ENCODE peak calls at places on chromosomes 3 and 15, in four cellular contexts. U, F, R and Q are unnamed samples.

GRCh38 chr3:139887431-139887830 is 47.6 kb upstream of the CLSTN2 start:
- DNase-seq in F (no peak), R (no peak), U (no peak), Q (no peak)

GRCh38 chr3:12224181-12225147 is 64.4 kb upstream of the PPARG start:
- DNase-seq in R (peak), U (no peak), F (no peak), Q (peak)

GRCh38 chr15:40591310-40591845 is 2.7 kb upstream of the KNL1 start:
- DNase-seq in U (no peak), R (peak), F (no peak), Q (peak)

GRCh38 chr3:123790254-123791072 is 93.7 kb downstream of the MYLK start:
- DNase-seq in R (no peak), U (no peak), F (no peak), Q (no peak)

GRCh38 chr15:69319384-69320375 is 21.0 kb downstream of the PAQR5 start:
- DNase-seq in U (no peak), F (no peak), R (no peak), Q (no peak)

GRCh38 chr3:60742606-60743145 is 508.6 kb downstream of the FHIT start:
- DNase-seq in U (no peak), R (peak), F (no peak), Q (peak)

GRCh38 chr3:160564949-160565441 is 376 bp downstream of the KPNA4 start:
- DNase-seq in F (peak), U (peak), R (peak), Q (peak)

GRCh38 chr3:46549408-46549904 is 16.6 kb downstream of the LRRC2 start:
- DNase-seq in R (peak), F (peak), U (no peak), Q (no peak)

GRCh38 chr15:63157891-63158431 is 684 bp upstream of the RPS27L start:
- DNase-seq in F (peak), R (peak), U (peak), Q (peak)

GRCh38 chr15:86010891-86011290 is 68.8 kb upstream of the AGBL1 start:
- DNase-seq in U (no peak), R (no peak), F (no peak), Q (no peak)

GRCh38 chr3:123449986-123450474 is 1.1 kb upstream of the ADCY5 start:
- DNase-seq in F (no peak), R (peak), U (no peak), Q (peak)

GRCh38 chr15:25251700-25252390 is 187.0 kb downstream of the UBE3A start:
- DNase-seq in R (no peak), U (no peak), F (no peak), Q (no peak)

GRCh38 chr3:59245300-59245878 is 195.6 kb upstream of the CFAP20DC start:
- DNase-seq in F (no peak), U (no peak), R (no peak), Q (no peak)

GRCh38 chr3:134432236-134432635 is 53.5 kb downstream of the ANAPC13 start:
- DNase-seq in F (peak), U (no peak), R (no peak), Q (no peak)

GRCh38 chr3:113498221-113499005 is 16.5 kb downstream of the SPICE1 start:
- DNase-seq in F (no peak), R (no peak), U (no peak), Q (no peak)

GRCh38 chr3:13173186-13173585 is 100.0 kb upstream of the IQSEC1 start:
- DNase-seq in F (no peak), U (no peak), R (no peak), Q (no peak)

GRCh38 chr15:27674826-27675225 is 424.3 kb downstream of the OCA2 start:
- DNase-seq in F (no peak), U (no peak), R (no peak), Q (no peak)

GRCh38 chr15:98484914-98485313 is 163.4 kb upstream of the IGF1R start:
- DNase-seq in R (no peak), U (no peak), F (no peak), Q (no peak)

GRCh38 chr3:138186803-138187295 is 252 bp upstream of the ARMC8 start:
- DNase-seq in R (peak), F (peak), U (no peak), Q (peak)

GRCh38 chr3:12993623-12994356 is 79.4 kb downstream of the IQSEC1 start:
- DNase-seq in F (no peak), R (peak), U (no peak), Q (peak)

GRCh38 chr3:123150449-123150954 is 51.2 kb upstream of the SEC22A start:
- DNase-seq in R (no peak), F (no peak), U (no peak), Q (no peak)

GRCh38 chr3:69959581-69959980 is 40.0 kb upstream of the SAMMSON start:
- DNase-seq in F (no peak), U (no peak), R (no peak), Q (no peak)

GRCh38 chr3:98977520-98977919 is 76.0 kb upstream of the DCBLD2 start:
- DNase-seq in U (peak), F (peak), R (no peak), Q (no peak)

DNA sequence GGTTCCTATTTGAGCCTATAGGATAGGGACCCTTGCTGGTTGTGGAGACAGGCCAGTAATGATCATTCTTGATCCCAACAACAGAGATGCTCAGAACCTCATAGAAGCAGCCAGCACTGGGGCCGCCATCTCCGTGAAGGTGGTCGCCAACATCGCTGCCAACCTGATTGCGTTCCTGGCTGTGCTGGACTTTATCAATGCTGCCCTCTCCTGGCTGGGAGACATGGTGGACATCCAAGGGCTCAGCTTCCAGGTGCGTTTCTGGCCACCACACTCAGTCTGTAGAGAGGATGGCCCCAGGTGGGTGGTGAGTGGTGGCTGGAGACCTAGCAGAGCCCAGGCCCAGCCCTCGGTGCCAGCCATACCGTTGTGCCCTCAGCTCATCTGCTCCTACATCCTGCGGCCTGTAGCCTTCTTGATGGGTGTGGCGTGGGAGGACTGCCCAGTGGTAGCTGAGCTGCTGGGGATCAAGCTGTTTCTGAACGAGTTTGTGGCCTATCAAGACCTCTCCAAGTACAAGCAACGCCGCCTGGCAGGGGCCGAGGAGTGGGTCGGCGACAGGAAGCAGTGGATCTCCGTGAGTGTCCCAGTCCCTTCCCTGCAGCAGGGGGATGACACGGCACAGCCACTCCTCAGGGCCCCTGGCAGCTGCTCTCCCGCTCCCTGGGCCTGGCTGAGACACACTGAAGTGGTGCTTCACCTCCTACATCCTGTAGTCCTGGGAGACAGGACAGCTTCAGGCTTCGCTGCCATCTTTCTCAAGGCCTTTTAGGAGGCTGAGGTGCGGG is 46.5 kb upstream of the PDE8A start:
- DNase-seq in U (no peak), F (no peak), R (peak), Q (peak)
- TF ChIP-seq CTCF in U (peak), F (no peak), R (peak), Q (peak)

GRCh38 chr3:194224937-194225422 is 89.0 kb downstream of the HES1 start:
- DNase-seq in U (no peak), R (peak), F (no peak), Q (peak)
- H2AFZ ChIP-seq in U (peak), R (peak), F (no peak), Q (peak)

DNA sequence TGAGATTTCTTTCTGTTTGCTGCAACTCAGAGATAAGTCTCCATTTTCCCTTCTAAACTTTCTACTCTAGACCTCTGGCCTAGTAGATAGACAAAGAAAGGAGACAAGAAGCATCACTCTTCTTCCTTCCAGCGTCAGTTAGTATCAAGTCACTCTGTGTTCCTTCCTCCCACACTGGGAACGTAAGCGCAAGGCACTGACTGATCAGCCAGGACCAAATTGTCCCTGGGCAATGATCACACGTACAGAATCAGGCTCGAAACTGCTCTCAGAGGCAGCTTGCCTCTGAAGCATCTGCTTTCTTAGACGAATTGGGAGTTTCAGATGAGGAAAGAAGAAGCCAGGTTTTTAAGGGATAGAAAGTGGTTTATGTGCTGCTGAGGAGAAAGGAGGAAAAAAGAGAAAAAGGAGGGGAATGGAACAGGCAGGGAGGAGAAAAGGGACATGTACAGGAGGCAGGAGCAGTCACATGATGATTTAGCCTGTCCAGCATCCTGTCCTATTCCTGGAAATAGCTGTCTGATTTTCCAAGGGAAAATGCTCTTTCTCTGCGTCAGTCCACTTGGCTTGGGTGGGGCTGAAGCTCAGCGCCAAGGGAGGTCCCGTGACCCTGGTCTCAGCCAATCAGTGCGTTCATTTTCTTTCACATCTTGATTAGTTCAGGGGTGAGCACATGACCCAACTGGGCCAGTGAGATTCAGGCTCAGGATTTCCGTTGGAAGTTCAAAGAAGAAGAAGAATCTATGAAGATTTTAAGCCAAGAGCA is 102.0 kb upstream of the PRICKLE2 start:
- DNase-seq in R (no peak), F (no peak), U (no peak), Q (no peak)
- TF ChIP-seq EZH2phosphoT487 in R (no peak), F (no peak), U (no peak), Q (no peak)

DNA sequence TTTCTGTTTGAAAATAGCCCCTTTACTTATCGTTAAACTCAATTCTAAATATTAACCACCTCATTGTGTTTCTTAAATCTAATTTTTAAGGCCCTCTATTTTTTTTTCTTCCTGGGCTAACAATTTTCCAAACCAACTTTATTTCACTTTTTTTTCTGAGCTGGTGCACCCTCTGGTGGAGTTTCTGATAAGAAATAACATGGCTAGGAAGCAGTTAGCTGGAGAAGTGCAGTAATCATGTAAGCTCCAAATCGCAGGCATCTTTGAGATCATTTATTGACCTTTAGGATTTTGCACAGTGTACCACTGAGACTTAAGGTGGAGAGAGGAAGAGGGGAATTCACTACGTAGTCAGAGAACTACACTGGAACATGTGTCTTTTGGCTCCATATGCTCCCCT is 6.4 kb downstream of the TMEM207 start:
- DNase-seq in F (no peak), U (no peak), R (peak), Q (peak)
- TF ChIP-seq CTCF in F (no peak), U (peak), R (peak), Q (peak)

GRCh38 chr15:29870495-29871151 is 48.4 kb upstream of the TJP1 start:
- DNase-seq in U (no peak), R (no peak), F (no peak), Q (peak)
- H2AFZ ChIP-seq in U (no peak), R (peak), F (no peak), Q (no peak)

DNA sequence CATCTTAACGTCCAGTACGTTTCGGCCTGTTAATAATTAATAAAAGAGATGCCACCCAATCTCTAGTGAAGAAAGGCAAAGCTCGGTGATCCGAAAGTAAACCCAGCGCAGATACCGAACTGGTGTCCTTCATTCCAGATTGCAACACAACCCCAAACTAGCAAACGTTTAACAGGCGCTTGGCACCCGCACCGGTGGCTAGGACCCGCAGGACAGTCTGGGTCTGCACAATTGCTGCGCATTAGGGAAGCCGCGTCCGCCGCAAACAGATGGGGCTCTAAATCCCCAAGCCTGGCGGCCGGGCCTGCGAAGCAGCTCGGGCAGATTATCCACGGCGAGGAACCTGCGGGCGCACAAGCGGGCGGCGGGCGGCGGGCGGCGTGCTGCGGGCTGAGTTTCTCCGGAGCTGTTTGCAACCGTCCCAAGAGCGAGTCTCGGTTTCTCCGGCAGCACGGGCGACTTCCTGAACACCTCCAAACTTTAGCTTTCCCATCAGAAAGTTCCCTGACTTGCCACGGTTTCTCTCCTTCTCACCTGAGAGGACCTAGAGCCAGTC is 112.1 kb upstream of the ICE2 start:
- DNase-seq in R (peak), F (peak), U (no peak), Q (peak)
- TF ChIP-seq EZH2phosphoT487 in R (no peak), F (no peak), U (no peak), Q (no peak)

GRCh38 chr3:56410576-56410975 is 57.7 kb downstream of the ERC2 start:
- DNase-seq in F (no peak), U (no peak), R (peak), Q (no peak)
- TF ChIP-seq CTCF in F (no peak), U (peak), R (peak), Q (no peak)